ENCODE peak calls at places on chromosomes 16 and 17, in eight cellular contexts. Q is fibroblast of lung; C is stimulated activated CD8-positive, alpha-beta memory T cell treated with anti-CD3 and anti-CD28 coated beads, Interleukin-15, amount 100 ng/mL, for 24 hours; E is iris pigment epithelial cell; N is activated T-cell treated with anti-CD3 and anti-CD28 coated beads for 24 hours; S is NCI-H510A treated with DMSO at 0.1 percent for 48 hours; X is CD8-positive, alpha-beta T cell; D is T-helper 1 cell. A is an unnamed sample.
A peak's percentile ranks its signal among the peaks of the same experiment; 100 is the strongest.

GRCh38 chr17:48181653-48182052 is 74.1 kb downstream of the SNX11 start:
- DNase-seq in Q (peak; percentile 25), C (no peak), E (peak; percentile 16), N (no peak), S (peak; percentile 100), X (no peak), D (no peak), A (no peak)

GRCh38 chr16:89363621-89364393 is 126.6 kb downstream of the ANKRD11 start:
- DNase-seq in Q (peak; percentile 79), C (no peak), E (peak; percentile 92), N (peak; percentile 36), S (peak; percentile 5), X (peak; percentile 21), D (no peak), A (no peak)

GRCh38 chr16:4679854-4680636 is 13.3 kb upstream of the NUDT16L1 start:
- DNase-seq in Q (peak; percentile 80), C (no peak), E (no peak), N (no peak), S (no peak), X (no peak), D (no peak), A (no peak)

GRCh38 chr16:48279199-48279598 is 31.9 kb upstream of the ABCC11 start:
- DNase-seq in Q (peak; percentile 4), C (no peak), E (no peak), N (no peak), S (no peak), X (no peak), D (no peak), A (no peak)

GRCh38 chr17:65987988-65988387 is 203.9 kb downstream of the CEP112 start:
- DNase-seq in Q (peak; percentile 57), C (no peak), E (peak; percentile 54), N (no peak), S (no peak), X (no peak), D (no peak), A (peak; percentile 8)

GRCh38 chr17:47884905-47885735 is 10.9 kb upstream of the SP2 start:
- DNase-seq in Q (no peak), C (no peak), E (no peak), N (no peak), S (no peak), X (no peak), D (no peak), A (no peak)

GRCh38 chr16:57577691-57578224 is 35.3 kb downstream of the ADGRG5 start:
- DNase-seq in Q (no peak), C (no peak), E (no peak), N (no peak), S (no peak), X (no peak), D (no peak), A (no peak)

GRCh38 chr17:57869599-57870282 is 19.9 kb upstream of the MRPS23 start:
- DNase-seq in Q (peak; percentile 94), C (no peak), E (peak; percentile 92), N (no peak), S (no peak), X (no peak), D (no peak), A (no peak)

GRCh38 chr17:38712593-38712992 is 7.5 kb downstream of the MLLT6 start:
- DNase-seq in Q (no peak), C (no peak), E (no peak), N (no peak), S (no peak), X (no peak), D (no peak), A (no peak)

GRCh38 chr16:58679763-58680162 is 4.8 kb downstream of the SLC38A7 start:
- DNase-seq in Q (no peak), C (no peak), E (no peak), N (no peak), S (no peak), X (no peak), D (no peak), A (no peak)

GRCh38 chr16:29702307-29702706 is 23.3 kb downstream of the QPRT start:
- DNase-seq in Q (no peak), C (no peak), E (no peak), N (peak; percentile 1), S (no peak), X (peak; percentile 16), D (peak; percentile 36), A (no peak)

GRCh38 chr17:49645654-49646053 is 32.2 kb downstream of the SPOP start:
- DNase-seq in Q (no peak), C (no peak), E (no peak), N (no peak), S (no peak), X (no peak), D (no peak), A (no peak)

GRCh38 chr17:6591599-6592158 is 35.3 kb upstream of the PITPNM3 start:
- DNase-seq in Q (peak; percentile 77), C (no peak), E (peak; percentile 93), N (no peak), S (no peak), X (no peak), D (no peak), A (no peak)

GRCh38 chr17:17818088-17818526 is 18.7 kb downstream of the SREBF1 start:
- DNase-seq in Q (peak; percentile 49), C (no peak), E (peak; percentile 49), N (no peak), S (peak; percentile 30), X (no peak), D (no peak), A (peak; percentile 49)

GRCh38 chr17:3845361-3845753 is 689 bp downstream of the NCBP3 start:
- DNase-seq in Q (peak; percentile 8), C (peak; percentile 8), E (peak; percentile 16), N (peak; percentile 26), S (peak; percentile 21), X (no peak), D (no peak), A (peak; percentile 73)

GRCh38 chr16:84737192-84737591 is 37.4 kb downstream of the USP10 start:
- DNase-seq in Q (no peak), C (no peak), E (no peak), N (no peak), S (no peak), X (no peak), D (no peak), A (no peak)

GRCh38 chr16:48432136-48432535 is 46.9 kb upstream of the SIAH1 start:
- DNase-seq in Q (no peak), C (no peak), E (no peak), N (no peak), S (no peak), X (no peak), D (no peak), A (no peak)

GRCh38 chr16:28096974-28097373 is 33.5 kb upstream of the GSG1L start:
- DNase-seq in Q (no peak), C (no peak), E (no peak), N (no peak), S (no peak), X (no peak), D (no peak), A (no peak)

GRCh38 chr16:15894571-15895358 is 6.4 kb upstream of the CEP20 start:
- DNase-seq in Q (no peak), C (no peak), E (no peak), N (no peak), S (no peak), X (no peak), D (no peak), A (no peak)

GRCh38 chr16:27103954-27104353 is 37.2 kb downstream of the C16orf82 start:
- DNase-seq in Q (no peak), C (no peak), E (no peak), N (no peak), S (no peak), X (no peak), D (no peak), A (no peak)

GRCh38 chr17:51078009-51078592 is 42.6 kb downstream of the SPAG9 start:
- DNase-seq in Q (no peak), C (no peak), E (no peak), N (no peak), S (no peak), X (no peak), D (no peak), A (no peak)

GRCh38 chr16:84593825-84594724 is 23.8 kb downstream of the COTL1 start:
- DNase-seq in Q (peak; percentile 50), C (peak; percentile 27), E (peak; percentile 39), N (peak; percentile 54), S (peak; percentile 66), X (peak; percentile 73), D (peak; percentile 74), A (peak; percentile 31)

GRCh38 chr17:74417178-74418045 is 14.5 kb upstream of the GPRC5C start:
- DNase-seq in Q (no peak), C (no peak), E (peak; percentile 51), N (no peak), S (no peak), X (no peak), D (no peak), A (no peak)

GRCh38 chr17:58756246-58757161 is 850 bp downstream of the PPM1E start:
- DNase-seq in Q (no peak), C (no peak), E (no peak), N (no peak), S (peak; percentile 49), X (no peak), D (peak; percentile 2), A (peak; percentile 27)